ENCODE peak calls at places on chromosomes 4 and X, in seven cellular contexts. One of them, this sample, is unnamed.

GRCh38 chrX:34382416-34382815 is 250.3 kb upstream of the FAM47A start:
- DNase-seq in H1: no peak
- DNase-seq in GM12878: no peak
- DNase-seq in HCT116: no peak
- DNase-seq in K562: no peak
- DNase-seq in SK-N-SH: no peak
- DNase-seq in HepG2: no peak
- DNase-seq in this sample: no peak

GRCh38 chrX:118655561-118656246 is 71.7 kb upstream of the IL13RA1 start:
- DNase-seq in H1: no peak
- DNase-seq in SK-N-SH: no peak
- DNase-seq in GM12878: no peak
- DNase-seq in HCT116: no peak
- DNase-seq in K562: no peak
- DNase-seq in HepG2: peak; percentile 2
- DNase-seq in this sample: no peak

GRCh38 chrX:21490341-21490740 is 116.1 kb downstream of the CNKSR2 start:
- DNase-seq in HepG2: no peak
- DNase-seq in HCT116: no peak
- DNase-seq in SK-N-SH: no peak
- DNase-seq in H1: no peak
- DNase-seq in K562: no peak
- DNase-seq in GM12878: no peak
- DNase-seq in this sample: no peak

GRCh38 chr4:4841156-4841555 is 18.3 kb upstream of the MSX1 start:
- DNase-seq in SK-N-SH: no peak
- DNase-seq in HCT116: no peak
- DNase-seq in H1: no peak
- DNase-seq in K562: no peak
- DNase-seq in HepG2: no peak
- DNase-seq in GM12878: no peak
- DNase-seq in this sample: no peak

GRCh38 chrX:108537005-108537404 is 97.4 kb downstream of the COL4A5 start:
- DNase-seq in SK-N-SH: peak; percentile 21
- DNase-seq in HepG2: peak; percentile 22
- DNase-seq in K562: peak; percentile 17
- DNase-seq in H1: no peak
- DNase-seq in HCT116: peak; percentile 13
- DNase-seq in GM12878: no peak
- DNase-seq in this sample: peak; percentile 49

GRCh38 chr4:125084608-125085007 is 230.1 kb upstream of the FAT4 start:
- DNase-seq in H1: no peak
- DNase-seq in GM12878: no peak
- DNase-seq in HepG2: no peak
- DNase-seq in K562: no peak
- DNase-seq in HCT116: no peak
- DNase-seq in SK-N-SH: no peak
- DNase-seq in this sample: no peak

GRCh38 chrX:145715641-145716138 is 101.9 kb upstream of the SLITRK2 start:
- DNase-seq in K562: no peak
- DNase-seq in HCT116: no peak
- DNase-seq in H1: peak; percentile 23
- DNase-seq in GM12878: no peak
- DNase-seq in HepG2: no peak
- DNase-seq in SK-N-SH: no peak
- DNase-seq in this sample: no peak

GRCh38 chr4:55553442-55553841 is 6.7 kb upstream of the CLOCK start:
- DNase-seq in HCT116: no peak
- DNase-seq in H1: no peak
- DNase-seq in K562: no peak
- DNase-seq in GM12878: no peak
- DNase-seq in HepG2: peak; percentile 67
- DNase-seq in SK-N-SH: no peak
- DNase-seq in this sample: peak; percentile 31

GRCh38 chr4:70192895-70193294 is 2.6 kb upstream of the ODAM start:
- DNase-seq in HCT116: no peak
- DNase-seq in H1: no peak
- DNase-seq in SK-N-SH: no peak
- DNase-seq in K562: no peak
- DNase-seq in GM12878: no peak
- DNase-seq in HepG2: peak; percentile 21
- DNase-seq in this sample: no peak

GRCh38 chr4:84263415-84263814 is 235.7 kb downstream of the NKX6-1 start:
- DNase-seq in H1: no peak
- DNase-seq in K562: no peak
- DNase-seq in HCT116: no peak
- DNase-seq in GM12878: no peak
- DNase-seq in HepG2: no peak
- DNase-seq in SK-N-SH: no peak
- DNase-seq in this sample: no peak

GRCh38 chr4:56320293-56320692 is 67.0 kb downstream of the AASDH start:
- DNase-seq in HepG2: no peak
- DNase-seq in GM12878: no peak
- DNase-seq in H1: no peak
- DNase-seq in HCT116: no peak
- DNase-seq in SK-N-SH: no peak
- DNase-seq in K562: no peak
- DNase-seq in this sample: no peak

GRCh38 chrX:115630204-115630603 is 69.2 kb downstream of the PLS3 start:
- DNase-seq in H1: no peak
- DNase-seq in HepG2: no peak
- DNase-seq in GM12878: no peak
- DNase-seq in K562: no peak
- DNase-seq in SK-N-SH: no peak
- DNase-seq in HCT116: no peak
- DNase-seq in this sample: no peak

GRCh38 chrX:68842781-68843581 is 14.2 kb downstream of the EFNB1 start:
- DNase-seq in SK-N-SH: no peak
- DNase-seq in H1: no peak
- DNase-seq in HCT116: no peak
- DNase-seq in K562: no peak
- DNase-seq in GM12878: no peak
- DNase-seq in HepG2: no peak
- DNase-seq in this sample: no peak

GRCh38 chr4:184548651-184549341 is 74.4 kb upstream of the IRF2 start:
- DNase-seq in GM12878: no peak
- DNase-seq in HCT116: no peak
- DNase-seq in SK-N-SH: no peak
- DNase-seq in HepG2: peak; percentile 65
- DNase-seq in K562: no peak
- DNase-seq in H1: no peak
- DNase-seq in this sample: no peak

GRCh38 chr4:80184053-80184790 is 13.1 kb upstream of the PRDM8 start:
- DNase-seq in GM12878: no peak
- DNase-seq in HepG2: peak; percentile 32
- DNase-seq in SK-N-SH: peak; percentile 88
- DNase-seq in K562: no peak
- DNase-seq in H1: no peak
- DNase-seq in HCT116: peak; percentile 48
- DNase-seq in this sample: no peak

GRCh38 chr4:8128096-8128856 is 30.3 kb downstream of the ABLIM2 start:
- DNase-seq in HepG2: peak; percentile 10
- DNase-seq in GM12878: no peak
- DNase-seq in H1: no peak
- DNase-seq in SK-N-SH: peak; percentile 67
- DNase-seq in HCT116: no peak
- DNase-seq in K562: no peak
- DNase-seq in this sample: no peak

GRCh38 chr4:88600129-88600849 is 8.0 kb downstream of the HERC3 start:
- DNase-seq in K562: no peak
- DNase-seq in GM12878: no peak
- DNase-seq in HepG2: no peak
- DNase-seq in H1: no peak
- DNase-seq in HCT116: no peak
- DNase-seq in SK-N-SH: no peak
- DNase-seq in this sample: no peak

GRCh38 chr4:145486603-145487002 is 5.0 kb downstream of the SMAD1 start:
- DNase-seq in HCT116: no peak
- DNase-seq in GM12878: no peak
- DNase-seq in SK-N-SH: no peak
- DNase-seq in H1: no peak
- DNase-seq in HepG2: no peak
- DNase-seq in K562: no peak
- DNase-seq in this sample: no peak

GRCh38 chr4:8343967-8344331 is 74.4 kb downstream of the HTRA3 start:
- DNase-seq in SK-N-SH: no peak
- DNase-seq in GM12878: no peak
- DNase-seq in H1: no peak
- DNase-seq in HCT116: no peak
- DNase-seq in HepG2: no peak
- DNase-seq in K562: no peak
- DNase-seq in this sample: no peak

GRCh38 chrX:24838624-24839023 is 144.9 kb downstream of the POLA1 start:
- DNase-seq in SK-N-SH: peak; percentile 7
- DNase-seq in K562: no peak
- DNase-seq in GM12878: peak; percentile 1
- DNase-seq in HepG2: no peak
- DNase-seq in H1: no peak
- DNase-seq in HCT116: no peak
- DNase-seq in this sample: no peak

GRCh38 chr4:86117781-86118302 is 242.0 kb downstream of the MAPK10 start:
- DNase-seq in SK-N-SH: peak; percentile 5
- DNase-seq in H1: no peak
- DNase-seq in K562: no peak
- DNase-seq in HepG2: no peak
- DNase-seq in HCT116: no peak
- DNase-seq in GM12878: no peak
- DNase-seq in this sample: no peak
- TF ChIP-seq JUND in SK-N-SH: peak; percentile 90
- TF ChIP-seq JUND in H1: no peak
- TF ChIP-seq JUND in K562: no peak
- TF ChIP-seq JUND in HepG2: no peak
- TF ChIP-seq JUND in HCT116: no peak
- TF ChIP-seq JUND in GM12878: no peak
- TF ChIP-seq JUND in this sample: no peak

DNA sequence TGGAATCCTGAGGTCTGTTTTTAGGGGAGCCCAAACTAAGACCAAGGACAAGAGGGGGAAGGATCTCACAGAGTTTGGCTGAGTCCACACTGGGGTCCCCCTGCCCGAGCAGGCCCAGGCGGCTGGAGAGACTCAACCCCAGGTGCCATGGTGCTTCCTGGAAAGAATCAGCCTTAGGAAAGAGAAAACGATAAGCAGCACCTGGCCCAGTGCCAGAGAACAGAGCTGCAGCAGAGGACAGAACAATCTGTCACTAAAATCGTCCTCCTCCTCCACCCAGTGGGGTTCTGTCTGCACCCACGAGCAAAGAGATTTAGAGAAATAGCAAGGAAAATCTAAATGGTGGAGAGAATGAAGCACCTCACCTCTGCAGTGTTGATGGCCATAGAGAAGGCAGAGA is 470.5 kb downstream of the BCOR start:
- DNase-seq in HCT116: no peak
- DNase-seq in H1: no peak
- DNase-seq in K562: peak; percentile 19
- DNase-seq in HepG2: no peak
- DNase-seq in GM12878: no peak
- DNase-seq in SK-N-SH: peak; percentile 25
- DNase-seq in this sample: no peak
- TF ChIP-seq JUND in HCT116: no peak
- TF ChIP-seq JUND in H1: no peak
- TF ChIP-seq JUND in K562: no peak
- TF ChIP-seq JUND in HepG2: no peak
- TF ChIP-seq JUND in GM12878: no peak
- TF ChIP-seq JUND in SK-N-SH: no peak
- TF ChIP-seq JUND in this sample: no peak

GRCh38 chr4:157048248-157048647 is 27.7 kb upstream of the GLRB start:
- DNase-seq in K562: no peak
- DNase-seq in GM12878: no peak
- DNase-seq in H1: no peak
- DNase-seq in HepG2: no peak
- DNase-seq in HCT116: no peak
- DNase-seq in SK-N-SH: no peak
- DNase-seq in this sample: no peak

GRCh38 chr4:157057187-157057586 is 18.8 kb upstream of the GLRB start:
- DNase-seq in GM12878: no peak
- DNase-seq in K562: no peak
- DNase-seq in HCT116: no peak
- DNase-seq in H1: no peak
- DNase-seq in HepG2: no peak
- DNase-seq in SK-N-SH: no peak
- DNase-seq in this sample: no peak

GRCh38 chr4:157050561-157050960 is 25.4 kb upstream of the GLRB start:
- DNase-seq in H1: no peak
- DNase-seq in GM12878: no peak
- DNase-seq in SK-N-SH: no peak
- DNase-seq in K562: no peak
- DNase-seq in HCT116: no peak
- DNase-seq in HepG2: no peak
- DNase-seq in this sample: no peak

DNA sequence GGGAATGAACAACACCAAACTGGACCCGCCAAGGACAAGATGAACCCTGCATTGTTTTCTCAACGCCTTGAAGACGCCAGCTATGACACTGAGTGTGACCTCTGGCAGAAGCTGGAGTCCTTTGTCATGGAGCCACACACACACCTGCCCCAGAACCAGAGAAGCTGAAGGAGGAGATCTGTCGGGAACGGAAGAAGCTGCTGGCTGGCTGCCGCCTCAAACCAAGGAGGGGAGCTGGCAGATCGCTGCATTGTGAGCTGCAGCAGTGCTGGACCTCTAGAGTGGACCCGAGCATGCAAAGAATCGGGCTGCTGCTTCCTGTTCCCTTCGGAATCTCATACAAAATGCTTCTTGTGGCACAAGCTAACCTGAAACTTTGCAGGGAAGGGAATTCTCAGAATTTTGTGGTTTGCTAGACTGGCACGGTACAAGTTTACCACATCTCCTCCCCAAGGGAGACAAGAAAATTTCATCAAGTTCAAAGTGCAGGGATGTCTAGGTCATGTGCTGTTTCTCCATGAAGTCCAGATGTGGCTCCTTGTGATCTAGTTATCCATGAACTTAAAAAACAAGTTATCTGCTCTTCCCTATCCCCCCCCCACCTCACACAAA is 23.4 kb upstream of the GLRB start:
- DNase-seq in HCT116: no peak
- DNase-seq in K562: no peak
- DNase-seq in SK-N-SH: no peak
- DNase-seq in GM12878: no peak
- DNase-seq in H1: no peak
- DNase-seq in HepG2: no peak
- DNase-seq in this sample: no peak
- TF ChIP-seq JUND in HCT116: no peak
- TF ChIP-seq JUND in K562: no peak
- TF ChIP-seq JUND in SK-N-SH: no peak
- TF ChIP-seq JUND in GM12878: no peak
- TF ChIP-seq JUND in H1: no peak
- TF ChIP-seq JUND in HepG2: no peak
- TF ChIP-seq JUND in this sample: no peak

GRCh38 chr4:107818301-107818910 is 6.3 kb upstream of the SGMS2 start:
- DNase-seq in H1: no peak
- DNase-seq in K562: no peak
- DNase-seq in GM12878: no peak
- DNase-seq in HCT116: no peak
- DNase-seq in SK-N-SH: no peak
- DNase-seq in HepG2: no peak
- DNase-seq in this sample: no peak
- TF ChIP-seq JUND in H1: no peak
- TF ChIP-seq JUND in K562: no peak
- TF ChIP-seq JUND in GM12878: no peak
- TF ChIP-seq JUND in HCT116: peak; percentile 34
- TF ChIP-seq JUND in SK-N-SH: no peak
- TF ChIP-seq JUND in HepG2: no peak
- TF ChIP-seq JUND in this sample: no peak

This sample was measured in T47D.